ENCODE peak calls at places on chromosomes 1 and 21, in six cellular contexts. G, O, Z, P, D and S are unnamed samples.

GRCh38 chr1:204447736-204448135 is 36.1 kb upstream of the PPP1R15B start:
- DNase-seq in O (no peak), P (no peak), G (peak; percentile 46), Z (no peak), D (no peak), S (no peak)

GRCh38 chr1:17289756-17290155 is 18.2 kb upstream of the PADI4 start:
- DNase-seq in D (no peak), P (peak; percentile 52), G (peak; percentile 1), Z (no peak), O (no peak), S (no peak)

GRCh38 chr1:159100589-159100988 is 24.0 kb upstream of the AIM2 start:
- DNase-seq in O (no peak), D (no peak), G (no peak), P (no peak), Z (no peak), S (no peak)

GRCh38 chr1:158203693-158204457 is 23.2 kb downstream of the CD1D start:
- DNase-seq in G (no peak), D (peak; percentile 34), P (peak; percentile 78), Z (no peak), O (no peak), S (peak; percentile 45)

GRCh38 chr1:54169068-54169467 is 16.3 kb upstream of the CDCP2 start:
- DNase-seq in G (no peak), D (no peak), Z (no peak), O (no peak), P (no peak), S (no peak)

GRCh38 chr1:160399544-160400283 is 650 bp upstream of the VANGL2 start:
- DNase-seq in P (no peak), O (no peak), D (no peak), Z (no peak), G (no peak), S (no peak)

GRCh38 chr21:37452222-37452621 is 85.6 kb downstream of the DYRK1A start:
- DNase-seq in D (no peak), G (no peak), O (no peak), P (peak; percentile 83), Z (no peak), S (no peak)

GRCh38 chr1:196680107-196680506 is 28.3 kb downstream of the CFH start:
- DNase-seq in D (no peak), G (no peak), Z (no peak), O (no peak), P (peak; percentile 40), S (no peak)

GRCh38 chr1:98388431-98388830 is 273.1 kb upstream of the SNX7 start:
- DNase-seq in G (no peak), P (peak; percentile 84), O (no peak), Z (no peak), D (peak; percentile 15), S (peak; percentile 35)

GRCh38 chr1:98389809-98390208 is 271.7 kb upstream of the SNX7 start:
- DNase-seq in P (peak; percentile 80), Z (no peak), D (no peak), G (no peak), O (no peak), S (no peak)

GRCh38 chr1:98386675-98387440 is 274.7 kb upstream of the SNX7 start:
- DNase-seq in G (no peak), O (no peak), Z (no peak), P (no peak), D (no peak), S (no peak)

GRCh38 chr1:98385691-98386090 is 275.8 kb upstream of the SNX7 start:
- DNase-seq in O (no peak), Z (no peak), P (peak; percentile 39), G (no peak), D (no peak), S (no peak)

DNA sequence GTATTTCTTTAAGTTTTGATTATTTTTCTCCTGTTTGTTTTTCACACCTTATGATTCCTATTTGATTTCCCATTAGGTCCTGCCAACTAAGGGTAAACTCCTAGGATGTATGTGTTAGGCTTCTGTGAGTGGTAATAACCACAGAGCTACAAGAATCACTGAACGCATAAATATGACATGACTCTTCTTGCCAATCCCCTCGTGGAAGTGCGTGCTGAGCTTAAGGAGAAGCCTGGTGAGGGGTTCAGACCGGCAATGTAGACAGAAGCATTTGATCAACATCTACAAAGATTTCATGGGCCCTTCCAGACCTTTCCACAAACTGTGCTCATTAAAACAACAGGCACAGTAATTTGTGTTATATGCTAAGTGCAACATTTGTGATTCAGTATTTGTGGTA is 273.8 kb upstream of the SNX7 start:
- DNase-seq in O (no peak), D (no peak), Z (no peak), P (no peak), G (no peak), S (no peak)
- H3K4me1 ChIP-seq in O (no peaks in the 10 kb centered on the region), D (peaks cover 30% of the 10 kb centered on the region), Z (no peaks in the 10 kb centered on the region), P (peaks cover 2% of the 10 kb centered on the region), G (peaks cover 20% of the 10 kb centered on the region), S (peaks cover 6% of the 10 kb centered on the region)

GRCh38 chr21:21401444-21401843 is 403.2 kb downstream of the NCAM2 start:
- DNase-seq in G (no peak), Z (no peak), D (no peak), O (no peak), P (no peak), S (no peak)
- H3K9me3 ChIP-seq in G (no peaks in the 10 kb centered on the region), Z (peaks cover 7% of the 10 kb centered on the region), D (peaks cover 3% of the 10 kb centered on the region), O (peaks cover 12% of the 10 kb centered on the region), P (no peaks in the 10 kb centered on the region), S (peaks cover 2% of the 10 kb centered on the region)

GRCh38 chr1:113934511-113935055 is 5.5 kb downstream of the HIPK1 start:
- DNase-seq in G (no peak), Z (no peak), P (no peak), O (no peak), D (no peak), S (no peak)

GRCh38 chr1:113935970-113936369 is 6.8 kb downstream of the HIPK1 start:
- DNase-seq in D (no peak), O (no peak), P (no peak), Z (no peak), G (no peak), S (no peak)

GRCh38 chr1:113935176-113935575 is 6.1 kb downstream of the HIPK1 start:
- DNase-seq in Z (no peak), D (no peak), G (no peak), O (no peak), P (no peak), S (no peak)

GRCh38 chr1:113938192-113938591 is 9.1 kb downstream of the HIPK1 start:
- DNase-seq in P (no peak), D (no peak), O (no peak), G (no peak), Z (no peak), S (no peak)

DNA sequence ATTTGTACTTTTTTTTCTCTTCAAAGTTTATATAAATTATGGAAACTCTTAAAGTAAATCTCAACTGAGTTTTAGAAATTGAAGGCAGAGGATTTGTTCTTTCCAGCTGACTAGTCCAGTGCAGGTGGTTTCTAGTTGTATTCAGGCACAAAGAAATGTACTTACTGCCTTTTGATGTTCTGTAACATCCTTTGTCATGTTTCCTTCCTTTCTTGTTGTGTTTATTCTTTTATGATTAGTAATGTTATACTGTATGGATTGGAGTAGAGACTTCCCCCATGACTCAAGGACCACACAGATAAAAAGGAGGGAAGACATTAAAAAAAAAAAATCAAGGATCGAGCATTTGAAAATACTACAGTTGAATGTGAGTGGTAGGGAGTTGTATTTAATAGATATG is 8.0 kb downstream of the HIPK1 start:
- DNase-seq in Z (no peak), G (no peak), P (peak; percentile 4), D (no peak), O (no peak), S (no peak)
- H3K4me1 ChIP-seq in Z (no peaks in the 10 kb centered on the region), G (peaks cover 96% of the 10 kb centered on the region), P (peaks cover 2% of the 10 kb centered on the region), D (peaks cover 95% of the 10 kb centered on the region), O (no peaks in the 10 kb centered on the region), S (peaks cover 80% of the 10 kb centered on the region)

GRCh38 chr1:228042508-228042907 is 35.7 kb downstream of the WNT3A start:
- DNase-seq in D (no peak), G (no peak), Z (no peak), P (no peak), O (no peak), S (no peak)
- H3K9me3 ChIP-seq in D (no peaks in the 10 kb centered on the region), G (no peaks in the 10 kb centered on the region), Z (no peaks in the 10 kb centered on the region), P (no peaks in the 10 kb centered on the region), O (no peaks in the 10 kb centered on the region), S (no peaks in the 10 kb centered on the region)